ENCODE peak calls at places on chromosomes 13 and 19, in eight cellular contexts. V, Y, I, F, G, Q, J and K are unnamed samples.

GRCh38 chr19:33203529-33203928 is 9.4 kb downstream of the LRP3 start:
- DNase-seq in V (no peak), Y (no peak), I (no peak), F (no peak), G (no peak), Q (no peak), J (no peak), K (no peak)

GRCh38 chr19:52297601-52298358 is 811 bp downstream of the ZNF480 start:
- DNase-seq in V (no peak), Y (no peak), I (no peak), F (no peak), G (no peak), Q (peak; percentile 1), J (no peak), K (peak; percentile 8)

GRCh38 chr19:49890349-49891311 is 6.1 kb downstream of the IL4I1 start:
- DNase-seq in V (peak; percentile 66), Y (no peak), I (no peak), F (no peak), G (no peak), Q (peak; percentile 54), J (no peak), K (no peak)

GRCh38 chr13:44573071-44573470 is 3.1 kb downstream of the TSC22D1 start:
- DNase-seq in V (no peak), Y (no peak), I (no peak), F (no peak), G (no peak), Q (no peak), J (no peak), K (no peak)

GRCh38 chr13:76832258-76832988 is 53.8 kb downstream of the KCTD12 start:
- DNase-seq in V (no peak), Y (no peak), I (no peak), F (no peak), G (no peak), Q (no peak), J (no peak), K (no peak)

GRCh38 chr13:47598340-47598911 is 402.6 kb downstream of the SUCLA2 start:
- DNase-seq in V (no peak), Y (peak; percentile 26), I (no peak), F (no peak), G (no peak), Q (no peak), J (no peak), K (peak; percentile 12)

GRCh38 chr19:38425810-38426466 is at the start of gene RASGRP4:
- DNase-seq in V (no peak), Y (no peak), I (no peak), F (no peak), G (peak; percentile 51), Q (no peak), J (no peak), K (no peak)

GRCh38 chr13:34942732-34943674 is 933 bp downstream of the NBEA start:
- DNase-seq in V (no peak), Y (peak; percentile 41), I (no peak), F (no peak), G (peak; percentile 24), Q (peak; percentile 52), J (peak; percentile 65), K (no peak)

GRCh38 chr19:14322889-14323463 is 58.3 kb upstream of the ADGRE5 start:
- DNase-seq in V (no peak), Y (no peak), I (no peak), F (no peak), G (no peak), Q (no peak), J (no peak), K (no peak)

GRCh38 chr19:13781547-13781946 is 7.3 kb downstream of the C19orf53 start:
- DNase-seq in V (no peak), Y (peak; percentile 67), I (peak; percentile 60), F (no peak), G (peak; percentile 72), Q (peak; percentile 64), J (peak; percentile 95), K (peak; percentile 95)

GRCh38 chr13:26989261-26990007 is 182.2 kb downstream of the USP12 start:
- DNase-seq in V (no peak), Y (no peak), I (no peak), F (no peak), G (no peak), Q (no peak), J (no peak), K (no peak)

GRCh38 chr19:13300421-13301030 is 150.3 kb downstream of the IER2 start:
- DNase-seq in V (no peak), Y (no peak), I (no peak), F (no peak), G (no peak), Q (no peak), J (no peak), K (no peak)

GRCh38 chr13:94704347-94705080 is 7.8 kb downstream of the SOX21 start:
- DNase-seq in V (no peak), Y (peak; percentile 30), I (no peak), F (no peak), G (no peak), Q (no peak), J (no peak), K (no peak)

GRCh38 chr19:6343462-6343861 is 10.1 kb upstream of the ACER1 start:
- DNase-seq in V (no peak), Y (no peak), I (no peak), F (no peak), G (no peak), Q (no peak), J (no peak), K (no peak)

GRCh38 chr19:17953316-17953801 is 13.5 kb upstream of the KCNN1 start:
- DNase-seq in V (no peak), Y (no peak), I (no peak), F (no peak), G (no peak), Q (no peak), J (no peak), K (no peak)

GRCh38 chr13:113561417-113562084 is 23.0 kb upstream of the TFDP1 start:
- DNase-seq in V (no peak), Y (no peak), I (peak; percentile 10), F (no peak), G (no peak), Q (no peak), J (no peak), K (no peak)

GRCh38 chr19:52889076-52889475 is 8.4 kb downstream of the ZNF320 start:
- DNase-seq in V (no peak), Y (no peak), I (no peak), F (no peak), G (no peak), Q (no peak), J (no peak), K (no peak)

GRCh38 chr13:76019421-76020044 is 383.4 kb downstream of the LMO7 start:
- DNase-seq in V (no peak), Y (peak; percentile 88), I (no peak), F (no peak), G (peak; percentile 11), Q (no peak), J (no peak), K (peak; percentile 18)

GRCh38 chr13:35888327-35888940 is 242.7 kb downstream of the DCLK1 start:
- DNase-seq in V (no peak), Y (peak; percentile 20), I (no peak), F (no peak), G (no peak), Q (no peak), J (no peak), K (peak; percentile 15)

GRCh38 chr19:51710163-51710562 is 13.6 kb downstream of the HAS1 start:
- DNase-seq in V (no peak), Y (no peak), I (no peak), F (no peak), G (no peak), Q (no peak), J (no peak), K (peak; percentile 60)

GRCh38 chr13:63516124-63516523 is 2100.5 kb upstream of the PCDH20 start:
- DNase-seq in V (no peak), Y (no peak), I (no peak), F (no peak), G (no peak), Q (no peak), J (no peak), K (peak; percentile 8)

GRCh38 chr19:16891696-16892382 is 3.0 kb downstream of the F2RL3 start:
- DNase-seq in V (no peak), Y (no peak), I (no peak), F (no peak), G (no peak), Q (no peak), J (no peak), K (no peak)

GRCh38 chr19:12642506-12642905 is 24.0 kb downstream of the MAN2B1 start:
- DNase-seq in V (no peak), Y (no peak), I (no peak), F (no peak), G (no peak), Q (no peak), J (no peak), K (no peak)

GRCh38 chr19:12840091-12841079 is 2.1 kb downstream of the MAST1 start:
- DNase-seq in V (no peak), Y (peak; percentile 93), I (peak; percentile 44), F (no peak), G (peak; percentile 25), Q (peak; percentile 98), J (no peak), K (peak; percentile 47)

GRCh38 chr13:29771247-29771646 is 79.2 kb downstream of the UBL3 start:
- DNase-seq in V (no peak), Y (peak; percentile 70), I (no peak), F (no peak), G (no peak), Q (peak; percentile 21), J (no peak), K (peak; percentile 23)

GRCh38 chr19:48367855-48368254 is 3.7 kb downstream of the SYNGR4 start:
- DNase-seq in V (no peak), Y (no peak), I (no peak), F (no peak), G (no peak), Q (no peak), J (no peak), K (no peak)
- H3K27me3 ChIP-seq in V (no peaks in the 10 kb centered on the region), Y (no peaks in the 10 kb centered on the region), I (no peaks in the 10 kb centered on the region), F (no peaks in the 10 kb centered on the region), G (no peaks in the 10 kb centered on the region), Q (no peaks in the 10 kb centered on the region), J (no peaks in the 10 kb centered on the region), K (no peaks in the 10 kb centered on the region)

GRCh38 chr19:1734328-1734966 is 18.9 kb upstream of the ONECUT3 start:
- DNase-seq in V (no peak), Y (no peak), I (no peak), F (no peak), G (no peak), Q (no peak), J (no peak), K (no peak)
- H3K27me3 ChIP-seq in V (peaks cover 32% of the 10 kb centered on the region), Y (no peaks in the 10 kb centered on the region), I (peaks cover 97% of the 10 kb centered on the region), F (peaks cover 47% of the 10 kb centered on the region), G (peaks cover 99% of the 10 kb centered on the region), Q (no peaks in the 10 kb centered on the region), J (peaks cover 96% of the 10 kb centered on the region), K (peaks cover 10% of the 10 kb centered on the region)

GRCh38 chr13:106381083-106381482 is 154.4 kb downstream of the EFNB2 start:
- DNase-seq in V (no peak), Y (no peak), I (no peak), F (no peak), G (no peak), Q (no peak), J (no peak), K (no peak)
- H3K27me3 ChIP-seq in V (no peaks in the 10 kb centered on the region), Y (no peaks in the 10 kb centered on the region), I (no peaks in the 10 kb centered on the region), F (no peaks in the 10 kb centered on the region), G (no peaks in the 10 kb centered on the region), Q (no peaks in the 10 kb centered on the region), J (no peaks in the 10 kb centered on the region), K (no peaks in the 10 kb centered on the region)

DNA sequence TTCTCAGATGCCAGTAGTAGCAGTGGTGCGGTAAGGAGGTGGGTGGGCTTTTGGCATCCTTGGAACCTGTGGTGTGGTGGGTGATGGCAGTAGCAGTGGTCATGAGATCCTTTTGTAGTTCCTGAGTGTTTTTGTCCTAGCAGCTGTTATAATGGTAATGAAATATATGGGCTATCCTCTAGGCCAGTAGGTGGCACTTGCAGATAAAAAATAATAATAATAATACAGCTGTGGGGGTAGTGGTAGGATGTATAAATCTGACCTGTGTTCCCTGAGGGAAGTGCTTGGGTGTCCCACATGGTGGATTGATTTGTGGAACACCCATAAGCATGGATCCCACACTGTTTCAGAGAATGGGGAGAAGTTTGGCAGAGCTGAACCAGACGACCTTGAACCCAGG is 334.0 kb downstream of the SLITRK5 start:
- DNase-seq in V (no peak), Y (peak; percentile 2), I (no peak), F (no peak), G (no peak), Q (no peak), J (no peak), K (peak; percentile 9)
- H3K27me3 ChIP-seq in V (no peaks in the 10 kb centered on the region), Y (no peaks in the 10 kb centered on the region), I (no peaks in the 10 kb centered on the region), F (no peaks in the 10 kb centered on the region), G (no peaks in the 10 kb centered on the region), Q (no peaks in the 10 kb centered on the region), J (no peaks in the 10 kb centered on the region), K (no peaks in the 10 kb centered on the region)